ENCODE peak calls at places on chromosomes 7 and 10, in seven cellular contexts. J is right cardiac atrium, G is AG04449, T is A549, M is aorta, Q is cardiac muscle cell, C is mesendoderm. A is an unnamed sample.

GRCh38 chr10:82544377-82544776 is 669.4 kb downstream of the NRG3 start:
- DNase-seq in J (no peak), G (no peak), T (no peak), M (no peak), Q (no peak), C (peak), A (no peak)

GRCh38 chr10:14349081-14349480 is 18.4 kb upstream of the FRMD4A start:
- DNase-seq in J (no peak), G (no peak), T (no peak), M (no peak), Q (no peak), C (no peak), A (no peak)

GRCh38 chr7:29588900-29589696 is 25.5 kb downstream of the PRR15 start:
- DNase-seq in J (no peak), G (no peak), T (peak), M (no peak), Q (peak), C (peak), A (no peak)

GRCh38 chr7:66145404-66145843 is 30.8 kb downstream of the CRCP start:
- DNase-seq in J (peak), G (no peak), T (no peak), M (peak), Q (peak), C (no peak), A (peak)

GRCh38 chr10:42783181-42783549 is 570 bp downstream of the BMS1 start:
- DNase-seq in J (peak), G (no peak), T (peak), M (no peak), Q (peak), C (no peak), A (no peak)

GRCh38 chr10:60123668-60124067 is 217.3 kb upstream of the CCDC6 start:
- DNase-seq in J (no peak), G (no peak), T (no peak), M (no peak), Q (no peak), C (no peak), A (no peak)

GRCh38 chr7:85405016-85405415 is 218.2 kb upstream of the SEMA3D start:
- DNase-seq in J (no peak), G (no peak), T (no peak), M (no peak), Q (peak), C (no peak), A (no peak)

GRCh38 chr7:23811540-23811939 is 101.5 kb downstream of the STK31 start:
- DNase-seq in J (no peak), G (no peak), T (peak), M (no peak), Q (no peak), C (peak), A (no peak)

GRCh38 chr10:124551755-124552154 is 90.1 kb downstream of the LHPP start:
- DNase-seq in J (no peak), G (no peak), T (no peak), M (no peak), Q (no peak), C (no peak), A (no peak)

GRCh38 chr7:49093218-49093617 is 168.9 kb downstream of the CDC14C start:
- DNase-seq in J (no peak), G (no peak), T (no peak), M (no peak), Q (no peak), C (no peak), A (no peak)

GRCh38 chr7:50304911-50305621 is 550 bp downstream of the IKZF1 start:
- DNase-seq in J (peak), G (no peak), T (no peak), M (no peak), Q (no peak), C (no peak), A (no peak)

GRCh38 chr10:6204341-6205191 is 1.8 kb downstream of the PFKFB3 start:
- DNase-seq in J (peak), G (peak), T (peak), M (peak), Q (peak), C (peak), A (peak)

GRCh38 chr7:101784275-101785127 is 32.9 kb upstream of the CUX1 start:
- DNase-seq in J (no peak), G (no peak), T (no peak), M (no peak), Q (peak), C (no peak), A (peak)

GRCh38 chr7:82050134-82050533 is 280.3 kb upstream of the HGF start:
- DNase-seq in J (peak), G (peak), T (peak), M (no peak), Q (peak), C (peak), A (no peak)

GRCh38 chr7:92809397-92810241 is 26.8 kb downstream of the CDK6 start:
- DNase-seq in J (peak), G (peak), T (peak), M (peak), Q (peak), C (peak), A (no peak)

GRCh38 chr7:123711832-123712293 is 36.9 kb downstream of the WASL start:
- DNase-seq in J (no peak), G (no peak), T (no peak), M (no peak), Q (no peak), C (no peak), A (no peak)

GRCh38 chr10:24427678-24428409 is 218.9 kb downstream of the KIAA1217 start:
- DNase-seq in J (no peak), G (no peak), T (no peak), M (peak), Q (no peak), C (no peak), A (no peak)

GRCh38 chr10:85642421-85643170 is 724.0 kb downstream of the GRID1 start:
- DNase-seq in J (no peak), G (peak), T (peak), M (no peak), Q (no peak), C (peak), A (no peak)

GRCh38 chr7:2251841-2252771 is 10.1 kb downstream of the NUDT1 start:
- DNase-seq in J (no peak), G (no peak), T (no peak), M (no peak), Q (no peak), C (no peak), A (no peak)

GRCh38 chr7:117048114-117048853 is 95.0 kb downstream of the ST7 start:
- DNase-seq in J (no peak), G (no peak), T (no peak), M (no peak), Q (no peak), C (no peak), A (no peak)

GRCh38 chr7:37480642-37481041 is 32.0 kb upstream of the ELMO1 start:
- DNase-seq in J (peak), G (no peak), T (no peak), M (no peak), Q (peak), C (no peak), A (no peak)

GRCh38 chr7:101754432-101755159 is 62.8 kb upstream of the CUX1 start:
- DNase-seq in J (peak), G (no peak), T (peak), M (no peak), Q (peak), C (no peak), A (no peak)

GRCh38 chr7:44709945-44710596 is 38.6 kb upstream of the ZMIZ2 start:
- DNase-seq in J (no peak), G (no peak), T (no peak), M (no peak), Q (no peak), C (no peak), A (no peak)

GRCh38 chr10:28280652-28281051 is 22.2 kb downstream of the MPP7 start:
- DNase-seq in J (no peak), G (peak), T (no peak), M (peak), Q (no peak), C (no peak), A (no peak)

GRCh38 chr10:73886085-73886529 is 11.8 kb upstream of the CAMK2G start:
- DNase-seq in J (peak), G (no peak), T (peak), M (peak), Q (peak), C (peak), A (peak)

GRCh38 chr7:36795451-36796021 is 71.2 kb upstream of the AOAH start:
- DNase-seq in J (no peak), G (no peak), T (no peak), M (no peak), Q (peak), C (no peak), A (no peak)

GRCh38 chr10:10891437-10891836 is 126.2 kb upstream of the CELF2 start:
- DNase-seq in J (no peak), G (no peak), T (no peak), M (peak), Q (peak), C (peak), A (no peak)

GRCh38 chr10:86389441-86390193 is 23.0 kb upstream of the GRID1 start:
- DNase-seq in J (peak), G (no peak), T (peak), M (no peak), Q (peak), C (peak), A (peak)

GRCh38 chr10:20492447-20492846 is 404.7 kb downstream of the NEBL start:
- DNase-seq in J (no peak), G (no peak), T (peak), M (no peak), Q (no peak), C (peak), A (no peak)

GRCh38 chr7:12709731-12710502 is 22.5 kb downstream of the ARL4A start:
- DNase-seq in J (no peak), G (peak), T (no peak), M (no peak), Q (peak), C (no peak), A (no peak)

GRCh38 chr7:137626469-137627067 is 220.2 kb downstream of the DGKI start:
- DNase-seq in J (peak), G (no peak), T (peak), M (peak), Q (peak), C (peak), A (no peak)

DNA sequence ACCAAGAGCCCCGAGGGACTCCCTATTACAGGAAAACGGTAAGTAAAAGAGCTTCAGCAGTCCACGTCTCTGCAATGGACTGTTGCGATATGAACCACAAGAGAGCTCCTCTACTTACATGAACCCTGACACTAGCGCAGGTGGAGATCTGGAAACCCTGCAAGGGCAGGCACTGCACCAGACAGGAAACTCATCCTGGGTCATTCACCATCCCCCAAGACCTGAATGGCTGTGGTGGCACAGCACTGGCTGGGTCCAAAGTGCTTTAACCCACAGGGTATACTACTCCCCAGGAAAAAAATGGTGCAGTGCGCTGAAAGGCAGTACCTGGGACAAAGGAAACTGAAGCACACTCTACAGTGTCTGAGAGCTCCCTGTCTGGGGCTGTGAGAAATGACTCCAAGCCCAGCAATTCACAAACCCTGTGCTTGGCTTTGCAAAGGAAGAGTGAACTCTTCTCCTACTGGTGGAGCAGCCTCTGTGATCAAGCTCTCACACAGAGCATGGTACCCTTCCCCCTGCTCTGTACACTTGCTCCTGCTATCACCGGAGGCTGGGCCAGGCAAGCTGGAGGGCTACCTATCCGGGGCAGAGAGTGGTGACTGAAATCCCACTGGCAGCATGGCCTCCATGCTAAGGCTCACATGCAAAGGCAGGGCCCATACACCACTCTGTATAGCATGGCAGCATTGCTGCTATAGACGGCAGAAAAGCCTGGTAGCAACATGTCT is 44.9 kb downstream of the HIBADH start:
- DNase-seq in J (peak), G (no peak), T (no peak), M (no peak), Q (no peak), C (no peak), A (no peak)
- H3K4me3 ChIP-seq in J (no peak), G (no peak), T (no peak), M (no peak), Q (no peak), C (no peak), A (no peak)

GRCh38 chr7:104940023-104940710 is 73.8 kb upstream of the KMT2E start:
- DNase-seq in J (no peak), G (no peak), T (no peak), M (no peak), Q (no peak), C (no peak), A (peak)

GRCh38 chr7:104946338-104946737 is 67.7 kb upstream of the KMT2E start:
- DNase-seq in J (no peak), G (no peak), T (no peak), M (no peak), Q (no peak), C (no peak), A (no peak)

GRCh38 chr7:104938741-104939390 is 75.1 kb upstream of the KMT2E start:
- DNase-seq in J (no peak), G (no peak), T (no peak), M (no peak), Q (no peak), C (no peak), A (no peak)

GRCh38 chr7:104945599-104945956 is 68.4 kb upstream of the KMT2E start:
- DNase-seq in J (no peak), G (no peak), T (no peak), M (no peak), Q (no peak), C (no peak), A (no peak)

DNA sequence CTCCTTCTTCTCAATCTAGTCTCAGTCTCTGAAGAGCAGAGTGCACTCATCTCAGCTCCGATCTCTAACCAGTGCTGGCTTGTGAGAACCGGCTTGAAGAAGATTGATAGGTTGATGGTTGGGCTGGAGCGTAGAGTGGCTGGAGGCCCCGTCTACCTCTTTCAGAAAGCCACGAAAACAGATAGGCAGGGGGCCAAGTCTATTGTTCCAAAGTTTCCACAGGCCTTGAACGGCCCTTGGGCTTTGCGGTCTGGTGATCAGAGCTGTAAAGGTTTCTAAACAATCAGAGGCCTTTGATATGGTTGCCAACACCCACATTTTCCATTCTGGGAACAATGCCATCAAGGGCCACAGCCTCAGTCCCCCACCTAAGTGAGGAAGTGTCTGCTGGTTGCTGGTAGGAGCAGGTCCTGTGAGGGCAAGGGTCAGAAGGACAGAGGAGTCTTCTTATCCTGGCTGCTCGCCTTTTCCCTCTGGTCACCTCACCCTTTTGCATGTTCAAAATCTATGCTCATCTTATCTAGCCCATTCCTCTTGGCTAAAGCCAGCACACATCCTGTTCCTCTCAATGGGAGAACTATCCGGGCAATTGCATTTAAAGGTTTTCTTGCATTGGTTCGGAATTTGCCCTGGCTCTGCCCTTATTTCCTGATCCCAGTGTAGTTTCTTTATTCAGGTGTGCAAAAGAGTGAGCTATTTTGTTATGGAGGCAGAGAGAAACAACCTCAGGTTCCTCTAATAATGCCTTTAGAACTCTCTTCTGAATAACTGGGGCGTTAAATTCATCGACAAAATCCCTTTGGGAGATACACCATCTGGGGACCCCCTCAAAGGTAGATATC is 70.3 kb upstream of the KMT2E start:
- DNase-seq in J (peak), G (no peak), T (peak), M (no peak), Q (peak), C (peak), A (peak)
- H3K4me3 ChIP-seq in J (no peak), G (no peak), T (no peak), M (no peak), Q (no peak), C (no peak), A (peak)

DNA sequence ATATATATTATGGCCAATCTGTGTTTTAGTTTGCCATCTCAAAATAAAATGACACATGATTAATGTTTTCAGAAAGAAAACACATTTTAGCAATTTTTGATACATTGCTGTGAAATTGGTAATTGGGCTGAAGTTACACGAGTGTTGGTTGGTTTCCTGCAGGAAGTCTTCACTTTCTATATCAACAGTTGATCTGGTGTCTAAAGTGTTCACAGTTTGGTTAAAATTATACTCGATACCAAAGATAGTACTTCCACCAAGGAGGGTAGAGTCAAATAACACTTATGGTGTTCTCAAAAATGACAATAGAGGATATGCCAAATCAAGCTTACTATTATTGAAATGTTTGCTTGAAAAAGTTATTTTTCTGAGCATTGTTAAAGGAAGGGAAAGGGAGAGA is 120.4 kb upstream of the GLCCI1 start:
- DNase-seq in J (no peak), G (no peak), T (no peak), M (no peak), Q (no peak), C (no peak), A (no peak)
- H3K4me3 ChIP-seq in J (no peak), G (no peak), T (no peak), M (no peak), Q (no peak), C (no peak), A (no peak)

GRCh38 chr7:135281363-135281949 is 47.8 kb downstream of the STRA8 start:
- DNase-seq in J (peak), G (peak), T (peak), M (peak), Q (peak), C (peak), A (peak)
- H3K4me3 ChIP-seq in J (no peak), G (no peak), T (no peak), M (no peak), Q (no peak), C (no peak), A (peak)

GRCh38 chr10:51419416-51420093 is 279.8 kb downstream of the CSTF2T start:
- DNase-seq in J (no peak), G (no peak), T (no peak), M (no peak), Q (no peak), C (no peak), A (no peak)

GRCh38 chr10:51421853-51422252 is 277.5 kb downstream of the CSTF2T start:
- DNase-seq in J (no peak), G (no peak), T (no peak), M (no peak), Q (peak), C (no peak), A (no peak)

GRCh38 chr10:51425431-51425830 is 274.0 kb downstream of the CSTF2T start:
- DNase-seq in J (peak), G (no peak), T (no peak), M (peak), Q (peak), C (no peak), A (no peak)

GRCh38 chr10:51423121-51423452 is 276.3 kb downstream of the CSTF2T start:
- DNase-seq in J (no peak), G (no peak), T (no peak), M (no peak), Q (no peak), C (no peak), A (no peak)

DNA sequence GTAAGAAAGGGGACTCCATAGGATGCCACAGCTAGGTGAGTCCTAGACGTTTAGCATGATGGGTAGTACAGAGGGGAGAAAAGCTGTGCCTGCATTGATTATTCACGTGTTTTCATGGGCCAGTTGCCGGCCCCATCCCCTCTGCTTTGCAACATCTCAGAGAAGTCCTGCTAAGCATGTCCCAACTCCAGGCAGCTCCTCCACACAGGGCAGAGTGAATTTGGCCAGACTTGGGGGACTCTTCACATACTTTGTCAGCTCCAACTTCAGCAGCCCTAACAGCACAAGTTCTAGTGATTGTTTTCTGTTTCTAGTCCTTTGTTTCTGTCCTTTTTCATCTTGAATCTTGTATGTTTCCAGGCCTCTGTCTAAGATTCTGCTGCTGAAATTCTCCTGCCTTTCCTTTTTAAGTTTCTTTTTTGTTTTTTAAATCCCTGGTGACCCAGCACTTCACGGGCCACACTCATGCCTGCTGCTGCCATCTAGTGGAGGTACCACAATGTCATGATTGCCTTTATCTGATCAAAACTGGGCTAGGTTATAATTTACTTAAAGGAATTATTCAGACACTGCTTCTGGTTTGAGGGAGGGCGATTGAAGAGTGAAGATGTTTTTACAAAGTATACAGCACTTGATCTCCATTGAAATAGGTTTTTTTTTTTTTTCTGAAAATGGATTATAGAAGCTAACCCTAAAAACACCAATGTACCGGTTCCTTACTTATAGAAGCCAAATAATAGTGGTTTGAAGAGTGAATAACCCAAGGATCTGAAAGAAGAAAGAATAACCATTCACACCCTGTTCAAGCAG is 276.9 kb downstream of the CSTF2T start:
- DNase-seq in J (peak), G (peak), T (peak), M (peak), Q (peak), C (peak), A (peak)
- H3K4me3 ChIP-seq in J (no peak), G (no peak), T (no peak), M (no peak), Q (no peak), C (no peak), A (no peak)

GRCh38 chr10:58756126-58756525 is 243.5 kb downstream of the BICC1 start:
- DNase-seq in J (no peak), G (no peak), T (no peak), M (no peak), Q (peak), C (no peak), A (no peak)
- H3K4me3 ChIP-seq in J (no peak), G (peak), T (peak), M (no peak), Q (no peak), C (no peak), A (peak)

GRCh38 chr10:132540456-132540855 is 2.9 kb downstream of the INPP5A start:
- DNase-seq in J (peak), G (no peak), T (no peak), M (peak), Q (peak), C (peak), A (peak)
- H3K4me3 ChIP-seq in J (no peak), G (peak), T (no peak), M (no peak), Q (peak), C (no peak), A (peak)